ENCODE peak calls at places on chromosomes 2 and 18, in four cellular contexts. One of them, this sample, is unnamed.

GRCh38 chr18:48662021-48662661 is 123.3 kb downstream of the CTIF start:
- DNase-seq in H1: no peak
- DNase-seq in H9: no peak
- DNase-seq in mesenchymal stem cell: peak
- DNase-seq in this sample: no peak

GRCh38 chr2:3246406-3246805 is 131.2 kb downstream of the EIPR1 start:
- DNase-seq in H9: no peak
- DNase-seq in mesenchymal stem cell: no peak
- DNase-seq in H1: no peak
- DNase-seq in this sample: no peak

GRCh38 chr2:1743396-1744150 is 742 bp downstream of the PXDN start:
- DNase-seq in mesenchymal stem cell: peak
- DNase-seq in H9: peak
- DNase-seq in H1: peak
- DNase-seq in this sample: no peak

GRCh38 chr2:83689402-83689801 is 769.7 kb downstream of the SUCLG1 start:
- DNase-seq in mesenchymal stem cell: no peak
- DNase-seq in H9: no peak
- DNase-seq in H1: no peak
- DNase-seq in this sample: no peak

GRCh38 chr2:213991454-213992108 is 419.3 kb upstream of the VWC2L start:
- DNase-seq in H9: no peak
- DNase-seq in mesenchymal stem cell: peak
- DNase-seq in H1: no peak
- DNase-seq in this sample: no peak

GRCh38 chr2:70808983-70809958 is 11.1 kb downstream of the CLEC4F start:
- DNase-seq in H1: no peak
- DNase-seq in H9: no peak
- DNase-seq in mesenchymal stem cell: no peak
- DNase-seq in this sample: no peak

GRCh38 chr2:1590611-1591460 is 153.5 kb downstream of the PXDN start:
- DNase-seq in H1: peak
- DNase-seq in H9: peak
- DNase-seq in mesenchymal stem cell: no peak
- DNase-seq in this sample: no peak

GRCh38 chr2:54772110-54772509 is 48.6 kb downstream of the EML6 start:
- DNase-seq in H1: no peak
- DNase-seq in mesenchymal stem cell: peak
- DNase-seq in H9: no peak
- DNase-seq in this sample: no peak

GRCh38 chr2:207219716-207220414 is 54.1 kb upstream of the KLF7 start:
- DNase-seq in H9: no peak
- DNase-seq in mesenchymal stem cell: peak
- DNase-seq in H1: no peak
- DNase-seq in this sample: no peak

GRCh38 chr18:711693-712400 is 583 bp downstream of the ENOSF1 start:
- DNase-seq in mesenchymal stem cell: peak
- DNase-seq in H1: peak
- DNase-seq in H9: no peak
- DNase-seq in this sample: peak

DNA sequence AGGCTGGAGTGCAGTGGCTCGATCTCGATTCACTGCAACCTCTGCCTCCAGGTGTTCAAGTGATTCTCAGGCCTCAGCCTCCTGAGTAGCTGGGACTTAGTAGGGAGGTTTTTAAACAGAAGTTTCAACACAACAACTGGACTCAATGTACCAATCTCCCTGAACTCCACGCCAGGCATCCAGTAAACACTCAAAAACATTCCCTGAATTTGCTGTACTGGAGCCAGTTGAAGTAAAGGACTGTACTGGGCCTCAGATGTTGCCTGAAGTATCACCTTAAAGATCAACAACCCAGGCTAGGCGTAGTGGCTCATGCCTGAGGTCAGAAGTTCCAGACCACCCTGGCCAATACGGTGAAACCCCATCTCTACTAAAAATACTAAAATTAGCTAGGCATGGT is 22.4 kb downstream of the RAB1A start:
- DNase-seq in H9: no peak
- DNase-seq in H1: no peak
- DNase-seq in mesenchymal stem cell: no peak
- DNase-seq in this sample: no peak
- H2BK12ac ChIP-seq in H9: no peak
- H2BK12ac ChIP-seq in H1: no peak
- H2BK12ac ChIP-seq in mesenchymal stem cell: no peak
- H2BK12ac ChIP-seq in this sample: no peak

DNA sequence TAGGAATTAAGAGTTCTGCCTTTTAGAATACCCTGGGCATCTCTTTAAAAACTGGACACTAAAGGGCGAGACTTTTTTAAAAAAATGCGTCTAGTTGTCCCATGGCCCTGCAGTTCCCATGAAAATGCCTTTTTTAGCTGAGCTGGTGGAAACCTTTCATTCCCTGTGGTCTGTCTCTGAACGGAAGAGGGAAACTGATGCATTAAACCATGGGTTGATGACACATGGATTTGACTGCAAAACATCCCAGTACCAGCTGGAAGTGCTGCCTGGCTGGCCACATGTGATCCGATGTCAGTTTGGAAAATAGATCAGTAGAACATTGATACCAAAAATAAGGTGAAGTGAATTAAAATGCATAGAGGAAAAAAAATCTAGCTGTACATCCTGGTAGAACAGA is 129.2 kb downstream of the MYO1B start:
- DNase-seq in H1: no peak
- DNase-seq in mesenchymal stem cell: peak
- DNase-seq in H9: no peak
- DNase-seq in this sample: no peak
- H2BK120ac ChIP-seq in H1: no peak
- H2BK120ac ChIP-seq in mesenchymal stem cell: no peak
- H2BK120ac ChIP-seq in H9: no peak
- H2BK120ac ChIP-seq in this sample: no peak

DNA sequence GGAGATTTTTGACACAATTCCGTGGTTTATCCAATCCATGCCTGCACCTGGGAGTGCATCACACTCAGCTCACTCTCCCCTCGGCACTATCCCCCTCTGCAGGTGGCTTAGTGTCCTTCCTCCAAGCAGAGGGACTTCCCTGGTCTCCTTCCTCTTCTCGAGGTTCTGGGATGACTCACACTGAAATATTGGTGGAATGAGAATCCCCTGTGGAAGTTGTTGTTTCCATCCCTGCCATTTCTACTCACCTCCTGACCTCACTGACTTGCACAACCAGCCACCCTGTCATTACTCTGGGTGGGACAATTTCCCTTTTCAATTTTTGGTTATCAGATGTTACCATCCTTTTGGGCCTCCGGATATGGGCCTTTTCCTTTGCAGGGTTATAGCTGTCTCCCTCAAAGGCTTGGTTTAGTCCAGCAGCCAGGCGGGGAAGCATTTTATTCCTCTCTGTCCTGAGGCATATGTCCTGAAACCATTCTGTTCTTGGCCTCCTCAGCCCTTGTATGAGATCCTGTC is 59.9 kb downstream of the PTPRM start:
- DNase-seq in mesenchymal stem cell: peak
- DNase-seq in H9: no peak
- DNase-seq in H1: no peak
- DNase-seq in this sample: no peak
- H4K91ac ChIP-seq in mesenchymal stem cell: peak
- H4K91ac ChIP-seq in H9: no peak
- H4K91ac ChIP-seq in H1: no peak
- H4K91ac ChIP-seq in this sample: no peak

DNA sequence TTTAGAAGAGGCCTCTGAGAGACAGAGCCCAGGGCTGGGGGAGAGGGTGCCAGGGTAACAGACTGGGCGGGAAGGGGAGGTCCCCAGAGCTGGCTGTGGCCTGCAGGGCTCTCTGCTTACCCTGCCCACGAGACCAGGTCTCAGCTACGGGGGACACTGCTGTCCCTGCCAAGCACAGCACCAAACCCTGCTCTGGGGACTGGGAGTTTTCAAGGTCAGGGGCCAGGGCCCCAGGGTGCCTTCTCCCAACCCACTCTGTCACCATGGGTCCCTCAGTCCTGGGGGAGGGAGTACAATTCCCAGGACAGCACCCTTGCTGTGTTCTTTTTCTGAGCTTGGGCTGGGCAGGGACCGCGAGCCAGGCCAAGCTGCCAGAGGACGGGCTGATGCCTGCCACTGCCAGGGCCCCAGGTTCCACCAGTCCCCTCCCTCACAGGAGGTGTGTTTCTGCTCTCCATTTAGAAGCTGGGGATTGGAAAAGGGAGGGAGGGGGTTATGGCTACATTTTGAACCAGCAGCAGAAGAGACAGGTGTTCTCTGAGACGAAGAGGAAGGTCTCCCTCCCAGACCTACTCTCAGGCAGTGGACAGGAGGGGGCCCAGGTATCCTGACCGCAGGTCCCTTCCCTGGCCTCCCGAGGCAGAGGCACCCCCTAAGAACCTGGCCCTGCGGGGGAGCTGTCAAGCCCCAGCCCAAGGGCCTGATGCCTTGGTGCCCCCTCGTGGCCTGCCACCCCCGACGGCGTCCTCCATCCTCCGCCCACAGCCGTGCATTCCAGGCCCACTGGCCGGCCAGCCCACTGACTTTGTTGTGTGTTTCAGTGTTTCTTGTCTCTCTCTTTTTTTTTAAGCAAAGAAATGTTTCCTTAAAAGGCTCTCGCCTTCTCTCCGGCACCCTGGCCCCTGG is 80.4 kb downstream of the TNS1 start:
- DNase-seq in H9: no peak
- DNase-seq in H1: no peak
- DNase-seq in mesenchymal stem cell: no peak
- DNase-seq in this sample: no peak
- H2BK12ac ChIP-seq in H9: no peak
- H2BK12ac ChIP-seq in H1: peak
- H2BK12ac ChIP-seq in mesenchymal stem cell: peak
- H2BK12ac ChIP-seq in this sample: peak

GRCh38 chr18:8803063-8803795 is 97.9 kb downstream of the MTCL1 start:
- DNase-seq in mesenchymal stem cell: no peak
- DNase-seq in H9: no peak
- DNase-seq in H1: no peak
- DNase-seq in this sample: no peak
- H2BK120ac ChIP-seq in mesenchymal stem cell: no peak
- H2BK120ac ChIP-seq in H9: no peak
- H2BK120ac ChIP-seq in H1: no peak
- H2BK120ac ChIP-seq in this sample: no peak

GRCh38 chr2:173181982-173182381 is 106.3 kb downstream of the MAP3K20 start:
- DNase-seq in mesenchymal stem cell: no peak
- DNase-seq in H1: no peak
- DNase-seq in H9: no peak
- DNase-seq in this sample: no peak

GRCh38 chr2:173184031-173185004 is 108.7 kb downstream of the MAP3K20 start:
- DNase-seq in H9: peak
- DNase-seq in mesenchymal stem cell: peak
- DNase-seq in H1: no peak
- DNase-seq in this sample: no peak

GRCh38 chr2:173187911-173188788 is 112.5 kb downstream of the MAP3K20 start:
- DNase-seq in mesenchymal stem cell: no peak
- DNase-seq in H1: no peak
- DNase-seq in H9: no peak
- DNase-seq in this sample: no peak

GRCh38 chr2:173185437-173185836 is 109.8 kb downstream of the MAP3K20 start:
- DNase-seq in mesenchymal stem cell: no peak
- DNase-seq in H9: no peak
- DNase-seq in H1: no peak
- DNase-seq in this sample: no peak
- H4K91ac ChIP-seq in mesenchymal stem cell: no peak
- H4K91ac ChIP-seq in H9: no peak
- H4K91ac ChIP-seq in H1: no peak
- H4K91ac ChIP-seq in this sample: no peak

GRCh38 chr2:236904389-236905263 is 181.1 kb upstream of the COPS8 start:
- DNase-seq in H1: no peak
- DNase-seq in mesenchymal stem cell: no peak
- DNase-seq in H9: no peak
- DNase-seq in this sample: no peak

GRCh38 chr2:236903978-236904377 is 181.7 kb upstream of the COPS8 start:
- DNase-seq in H1: peak
- DNase-seq in mesenchymal stem cell: no peak
- DNase-seq in H9: no peak
- DNase-seq in this sample: no peak

GRCh38 chr2:236895497-236895896 is 190.2 kb upstream of the COPS8 start:
- DNase-seq in mesenchymal stem cell: no peak
- DNase-seq in H1: no peak
- DNase-seq in H9: no peak
- DNase-seq in this sample: no peak

GRCh38 chr2:236896677-236897076 is 189.0 kb upstream of the COPS8 start:
- DNase-seq in H1: no peak
- DNase-seq in mesenchymal stem cell: no peak
- DNase-seq in H9: no peak
- DNase-seq in this sample: no peak

DNA sequence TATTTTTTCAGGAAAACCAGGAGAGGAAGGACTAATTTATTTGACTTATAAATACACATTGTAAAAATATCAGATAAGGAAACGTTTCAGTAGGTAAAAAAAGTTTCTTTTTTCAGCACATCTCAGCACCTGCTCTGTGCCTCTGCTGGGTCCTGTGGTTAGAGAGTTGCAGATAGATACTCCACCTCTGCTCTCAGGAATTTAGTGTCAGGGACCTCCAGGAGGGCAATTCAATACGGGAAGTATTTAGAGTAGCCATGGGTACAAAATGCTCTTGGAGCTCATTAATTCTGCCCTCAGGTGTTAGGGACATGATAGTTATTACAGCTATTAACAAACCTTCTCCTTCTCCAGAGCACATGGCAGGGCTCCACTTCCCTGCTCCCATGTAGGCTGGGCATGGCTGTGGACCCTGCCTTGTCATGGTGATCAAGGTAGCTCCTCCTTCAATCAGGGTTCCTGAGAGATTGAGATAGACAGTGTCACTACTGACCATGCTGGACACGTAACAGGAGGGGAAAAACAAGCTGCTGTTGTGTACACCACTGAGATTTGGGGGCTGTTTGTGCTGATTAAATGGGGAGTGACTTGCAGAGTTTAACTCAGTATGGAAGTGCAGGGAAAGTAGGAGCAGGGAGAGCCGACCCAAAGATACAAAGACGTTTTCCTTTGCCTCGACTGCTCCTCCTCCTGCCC is 185.6 kb upstream of the COPS8 start:
- DNase-seq in H9: peak
- DNase-seq in H1: no peak
- DNase-seq in mesenchymal stem cell: no peak
- DNase-seq in this sample: no peak
- H2BK12ac ChIP-seq in H9: no peak
- H2BK12ac ChIP-seq in H1: no peak
- H2BK12ac ChIP-seq in mesenchymal stem cell: no peak
- H2BK12ac ChIP-seq in this sample: peak

DNA sequence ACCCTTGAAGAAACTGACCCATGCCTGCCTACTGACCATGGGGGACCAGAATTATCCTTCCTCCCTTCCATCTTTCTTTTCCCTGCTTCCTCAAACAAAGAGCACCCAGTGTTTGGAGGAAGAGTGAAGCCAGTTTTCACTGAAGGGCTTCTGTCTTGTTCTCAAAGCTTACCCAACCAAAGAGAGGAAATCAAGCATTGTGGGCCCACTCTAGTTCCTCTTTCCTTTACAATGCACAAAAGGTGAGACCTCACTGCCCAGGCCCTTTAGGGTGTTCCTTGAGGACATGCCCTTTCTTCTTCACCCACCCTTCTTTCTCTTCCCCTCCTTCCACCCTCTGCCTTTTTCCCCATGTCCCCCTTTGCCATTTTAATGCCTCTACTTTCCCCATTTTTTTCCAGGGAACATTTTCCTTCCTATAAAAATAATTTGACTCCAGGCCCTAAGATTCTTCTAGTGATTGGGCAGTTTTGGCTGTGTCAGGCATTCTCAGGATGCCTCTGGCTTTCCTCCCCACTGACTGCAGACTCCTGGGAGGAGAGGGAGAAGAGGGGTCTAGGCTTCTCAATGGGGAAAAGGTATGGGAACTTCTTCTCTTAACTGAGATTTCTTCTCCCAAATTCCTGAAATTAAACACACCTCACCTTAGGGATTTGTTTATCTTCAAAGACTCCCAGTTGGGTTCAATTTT is 126.6 kb upstream of the RMDN2 start:
- DNase-seq in H9: no peak
- DNase-seq in mesenchymal stem cell: no peak
- DNase-seq in H1: no peak
- DNase-seq in this sample: no peak
- H2BK120ac ChIP-seq in H9: no peak
- H2BK120ac ChIP-seq in mesenchymal stem cell: no peak
- H2BK120ac ChIP-seq in H1: no peak
- H2BK120ac ChIP-seq in this sample: no peak